ENCODE peak calls at places on chromosomes 2 and 18, in nine cellular contexts. C, F, O, P, H, Y, G, J and M are unnamed samples.

GRCh38 chr18:8946046-8946838 is 156.3 kb upstream of the NDUFV2 start:
- DNase-seq in O (no peak), P (peak), Y (peak), H (no peak), G (no peak), F (no peak), C (no peak), J (no peak), M (no peak)

GRCh38 chr18:58143391-58143790 is 99.4 kb downstream of the NEDD4L start:
- DNase-seq in C (no peak), Y (no peak), F (no peak), G (no peak), J (no peak), P (no peak), O (no peak), H (no peak), M (no peak)

GRCh38 chr2:33321236-33321731 is 155.2 kb upstream of the RASGRP3 start:
- DNase-seq in H (no peak), J (no peak), C (no peak), O (no peak), G (no peak), Y (peak), F (no peak), P (peak), M (no peak)

GRCh38 chr18:61308009-61308408 is 25.2 kb upstream of the CDH20 start:
- DNase-seq in C (no peak), P (no peak), F (no peak), J (no peak), G (no peak), Y (no peak), O (no peak), H (no peak), M (no peak)

GRCh38 chr2:147810883-147811765 is 33.7 kb upstream of the ACVR2A start:
- DNase-seq in O (no peak), C (no peak), G (no peak), H (no peak), F (no peak), P (no peak), Y (no peak), J (no peak), M (no peak)

GRCh38 chr2:241933175-241933911 is 63.8 kb downstream of the RTP5 start:
- DNase-seq in C (no peak), P (no peak), J (no peak), G (no peak), Y (no peak), H (no peak), O (no peak), F (no peak), M (no peak)

GRCh38 chr2:120257522-120257921 is 4.9 kb downstream of the RALB start:
- DNase-seq in J (no peak), H (no peak), P (no peak), G (no peak), C (no peak), Y (no peak), F (no peak), O (no peak), M (no peak)

GRCh38 chr2:36445191-36445590 is 89.6 kb downstream of the CRIM1 start:
- DNase-seq in G (no peak), H (no peak), O (no peak), F (no peak), Y (no peak), C (no peak), J (no peak), P (peak), M (no peak)

GRCh38 chr2:15890936-15891905 is 49.1 kb upstream of the MYCN start:
- DNase-seq in O (no peak), H (no peak), Y (no peak), P (no peak), C (no peak), G (no peak), F (peak), J (no peak), M (no peak)

GRCh38 chr18:59300676-59301285 is 17.7 kb downstream of the CPLX4 start:
- DNase-seq in O (no peak), F (no peak), P (peak), G (no peak), C (no peak), H (no peak), J (no peak), Y (no peak), M (no peak)